ENCODE peak calls at places on chromosomes 4 and X, in ten cellular contexts. Z is testis; B is body of pancreas; P is fibroblast of lung; Q is GM23338; A is endothelial cell of umbilical vein; E is cardiac muscle cell; X is SK-N-SH; T is CD8-positive, alpha-beta T cell; V is uterus. I is an unnamed sample.

GRCh38 chr4:74197123-74197522 is 39.2 kb downstream of the MTHFD2L start:
- DNase-seq in X (no peak), A (no peak), B (no peak), Q (no peak), T (no peak), Z (no peak), V (no peak), P (no peak), E (no peak), I (no peak)

GRCh38 chrX:23554304-23554703 is 113.0 kb upstream of the PRDX4 start:
- DNase-seq in E (peak; percentile 60), A (peak; percentile 25), Q (peak; percentile 55), Z (no peak), B (peak; percentile 9), P (peak; percentile 49), V (no peak), X (peak; percentile 10), T (no peak), I (peak; percentile 40)

GRCh38 chr4:85756938-85757337 is 282.0 kb downstream of the ARHGAP24 start:
- DNase-seq in B (peak; percentile 54), T (no peak), Z (no peak), E (peak; percentile 80), P (peak; percentile 43), A (peak; percentile 68), X (peak; percentile 7), V (no peak), Q (peak; percentile 65), I (peak; percentile 40)

GRCh38 chr4:157035471-157035870 is 40.5 kb upstream of the GLRB start:
- DNase-seq in V (no peak), E (no peak), B (no peak), Z (no peak), A (peak; percentile 86), T (no peak), P (peak; percentile 15), X (no peak), Q (no peak), I (no peak)

GRCh38 chrX:111207851-111208250 is 62.4 kb downstream of the CAPN6 start:
- DNase-seq in V (no peak), P (no peak), E (no peak), A (no peak), Z (no peak), T (no peak), B (no peak), X (no peak), Q (no peak), I (no peak)

GRCh38 chr4:149961876-149962597 is 116.2 kb upstream of the DCLK2 start:
- DNase-seq in P (peak; percentile 73), E (peak; percentile 59), A (no peak), T (no peak), Q (no peak), Z (no peak), V (no peak), B (no peak), X (no peak), I (peak; percentile 60)

GRCh38 chr4:153166971-153167501 is 37.2 kb upstream of the TRIM2 start:
- DNase-seq in P (peak; percentile 73), Q (no peak), E (peak; percentile 79), A (no peak), T (no peak), V (no peak), B (no peak), Z (no peak), X (no peak), I (peak; percentile 46)

GRCh38 chrX:54182194-54182863 is 725 bp downstream of the FAM120C start:
- DNase-seq in Z (peak; percentile 82), Q (peak; percentile 40), B (peak; percentile 68), A (peak; percentile 47), E (peak; percentile 34), X (peak; percentile 58), V (peak; percentile 43), T (peak; percentile 68), P (peak; percentile 38), I (no peak)

GRCh38 chrX:38458071-38458470 is 103.3 kb upstream of the TSPAN7 start:
- DNase-seq in Q (peak; percentile 6), A (no peak), B (no peak), P (no peak), T (no peak), E (peak; percentile 1), V (no peak), X (no peak), Z (no peak), I (peak; percentile 25)

GRCh38 chr4:20305976-20306375 is 54.3 kb downstream of the SLIT2 start:
- DNase-seq in Z (no peak), Q (peak; percentile 32), T (no peak), E (peak; percentile 64), A (no peak), B (no peak), X (peak; percentile 40), P (no peak), V (no peak), I (no peak)

GRCh38 chr4:1381181-1381621 is 25.0 kb downstream of the NKX1-1 start:
- DNase-seq in Q (no peak), P (no peak), X (no peak), A (no peak), V (no peak), Z (no peak), E (no peak), B (no peak), T (no peak), I (no peak)

GRCh38 chr4:59994118-59994517 is 1206.0 kb upstream of the ADGRL3 start:
- DNase-seq in T (no peak), Z (no peak), P (no peak), V (no peak), X (no peak), A (no peak), E (no peak), B (no peak), Q (no peak), I (no peak)

GRCh38 chr4:89575840-89576239 is 261.1 kb downstream of the SNCA start:
- DNase-seq in E (no peak), X (no peak), V (no peak), B (no peak), Z (no peak), P (no peak), A (no peak), Q (no peak), T (no peak), I (no peak)

GRCh38 chr4:89583106-89583505 is 253.9 kb downstream of the SNCA start:
- DNase-seq in B (no peak), Q (no peak), P (no peak), E (no peak), T (no peak), V (no peak), A (no peak), Z (no peak), X (no peak), I (no peak)

GRCh38 chr4:89579776-89580175 is 257.2 kb downstream of the SNCA start:
- DNase-seq in V (no peak), T (no peak), E (no peak), B (no peak), X (no peak), Q (no peak), A (no peak), P (peak; percentile 3), Z (no peak), I (peak; percentile 18)
- TF ChIP-seq CTCF in V (no peak), T (no peak), E (no peak), B (no peak), X (no peak), Q (no peak), A (no peak), P (no peak), Z (no peak), I (no peak)

GRCh38 chrX:39899059-39899458 is 198.7 kb downstream of the BCOR start:
- DNase-seq in B (no peak), A (no peak), E (no peak), Q (no peak), T (no peak), V (no peak), Z (no peak), P (no peak), X (no peak), I (no peak)

GRCh38 chrX:39898147-39898546 is 199.6 kb downstream of the BCOR start:
- DNase-seq in Q (no peak), Z (no peak), A (no peak), X (no peak), V (no peak), T (no peak), B (no peak), E (no peak), P (no peak), I (peak; percentile 28)

GRCh38 chrX:39900788-39901170 is 197.0 kb downstream of the BCOR start:
- DNase-seq in T (no peak), A (no peak), P (no peak), Q (peak; percentile 7), X (peak; percentile 71), Z (no peak), V (no peak), E (peak; percentile 7), B (no peak), I (no peak)

GRCh38 chrX:39897741-39898097 is 200.0 kb downstream of the BCOR start:
- DNase-seq in B (no peak), A (no peak), T (no peak), X (no peak), P (no peak), E (no peak), Z (no peak), V (no peak), Q (no peak), I (no peak)

GRCh38 chrX:39899876-39900787 is 197.6 kb downstream of the BCOR start:
- DNase-seq in B (no peak), P (no peak), X (peak; percentile 62), T (no peak), V (no peak), E (no peak), A (no peak), Z (no peak), Q (no peak), I (peak; percentile 74)
- H3K4me3 ChIP-seq in B (no peak overlapping the region), P (no peak overlapping the region), X (no peak overlapping the region), T (no peak overlapping the region), V (no peak overlapping the region), E (no peak overlapping the region), A (no peak overlapping the region), Z (no peak overlapping the region), Q (no peak overlapping the region), I (no peak overlapping the region)

DNA sequence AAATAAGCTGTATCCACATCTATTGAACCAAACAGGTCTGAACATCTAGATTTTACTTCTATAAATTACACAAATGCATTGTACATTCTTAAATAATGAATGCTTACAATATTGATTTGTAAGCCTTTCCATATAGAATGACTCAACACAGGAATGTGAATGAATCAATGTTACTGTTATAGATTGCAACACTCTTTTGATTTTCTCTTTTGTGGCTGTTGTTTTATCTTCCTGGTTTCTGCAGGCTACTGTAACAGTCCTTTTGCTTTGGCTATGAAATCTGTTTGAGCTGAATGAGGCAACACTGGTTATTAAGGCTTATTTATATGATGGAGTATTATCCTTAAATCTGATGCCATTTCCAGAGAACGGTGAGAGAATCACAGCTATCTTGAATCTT is 49.5 kb downstream of the GPR50 start:
- DNase-seq in Z (no peak), B (no peak), A (no peak), Q (no peak), P (no peak), E (no peak), X (no peak), V (no peak), T (no peak), I (peak; percentile 55)
- H3K27me3 ChIP-seq in Z (no peaks in the 10 kb centered on the region), B (no peaks in the 10 kb centered on the region), A (no peaks in the 10 kb centered on the region), Q (peaks cover 10% of the 10 kb centered on the region), P (no peaks in the 10 kb centered on the region), E (peaks cover 10% of the 10 kb centered on the region), X (peaks cover 15% of the 10 kb centered on the region), V (no peaks in the 10 kb centered on the region), T (no peaks in the 10 kb centered on the region), I (no peaks in the 10 kb centered on the region)

DNA sequence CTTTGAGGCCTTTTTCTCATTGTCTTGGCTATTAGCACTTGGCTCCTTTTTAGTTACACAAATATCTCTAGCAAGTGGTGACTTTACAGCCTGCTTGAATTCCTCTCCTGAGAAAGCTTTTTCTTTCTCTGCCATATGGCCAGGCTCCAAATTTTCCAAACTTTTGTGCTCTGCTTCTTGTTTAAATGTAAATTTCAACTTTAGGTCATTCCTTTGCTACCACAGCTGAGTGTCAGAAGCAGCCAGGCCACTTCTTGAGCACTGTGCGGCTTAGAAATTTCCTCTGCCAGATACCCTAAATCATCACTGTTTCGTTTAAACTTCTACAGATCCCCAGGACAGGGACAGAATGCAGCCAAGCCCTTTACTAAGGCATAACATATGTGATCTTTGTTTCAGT is 222.4 kb downstream of the FBXO8 start:
- DNase-seq in P (no peak), Z (no peak), V (no peak), A (no peak), T (no peak), X (no peak), Q (no peak), B (no peak), E (peak; percentile 46), I (no peak)
- TF ChIP-seq CTCF in P (no peak), Z (no peak), V (no peak), A (no peak), T (no peak), X (no peak), Q (no peak), B (no peak), E (no peak), I (no peak)